ENCODE peak calls at places on chromosomes 6 and 20, in ten cellular contexts. Q, R, V, F, O, D, A, U, H and M are unnamed samples.

GRCh38 chr6:117547688-117548621 is 54.4 kb downstream of the GOPC start:
- DNase-seq in A (no peak), D (peak), R (peak), V (no peak), F (peak), Q (no peak), U (peak), O (peak), H (no peak), M (peak)

GRCh38 chr6:114432380-114432779 is 89.6 kb upstream of the HS3ST5 start:
- DNase-seq in U (no peak), R (no peak), A (no peak), H (no peak), F (no peak), D (no peak), O (no peak), V (no peak), Q (no peak), M (no peak)

GRCh38 chr6:21381336-21381963 is 212.1 kb upstream of the SOX4 start:
- DNase-seq in R (no peak), O (peak), A (no peak), V (no peak), F (no peak), U (no peak), D (no peak), Q (no peak), H (no peak), M (no peak)

GRCh38 chr20:58719971-58720371 is 27.4 kb downstream of the NPEPL1 start:
- DNase-seq in F (peak), A (peak), V (no peak), U (peak), R (no peak), D (peak), O (no peak), Q (no peak), H (no peak), M (peak)

GRCh38 chr20:47360207-47360488 is 3.6 kb upstream of the ZMYND8 start:
- DNase-seq in H (no peak), D (peak), F (peak), O (peak), A (peak), U (peak), Q (no peak), V (no peak), R (no peak), M (peak)

GRCh38 chr20:46512943-46513844 is at the start of gene ZNF334:
- DNase-seq in D (peak), O (peak), U (peak), A (peak), V (no peak), R (peak), H (no peak), F (peak), Q (peak), M (peak)

GRCh38 chr20:11032611-11033010 is 358.8 kb upstream of the JAG1 start:
- DNase-seq in A (no peak), Q (no peak), V (no peak), D (no peak), F (no peak), U (no peak), O (no peak), H (no peak), R (peak), M (no peak)

GRCh38 chr6:85079761-85080160 is 315.4 kb upstream of the TBX18 start:
- DNase-seq in Q (no peak), V (no peak), A (no peak), F (no peak), D (no peak), O (no peak), H (no peak), U (no peak), R (no peak), M (no peak)

GRCh38 chr6:1027109-1027794 is 284.6 kb upstream of the FOXQ1 start:
- DNase-seq in D (no peak), A (no peak), Q (no peak), F (no peak), V (peak), R (no peak), O (no peak), H (no peak), U (no peak), M (no peak)

GRCh38 chr20:17808357-17808756 is 108.6 kb downstream of the BANF2 start:
- DNase-seq in O (peak), D (peak), R (no peak), Q (no peak), H (no peak), U (no peak), A (no peak), F (no peak), V (no peak), M (no peak)

GRCh38 chr20:39025883-39026282 is 63.7 kb downstream of the DHX35 start:
- DNase-seq in V (no peak), H (no peak), O (no peak), Q (no peak), R (no peak), A (no peak), F (no peak), D (no peak), U (no peak), M (no peak)

GRCh38 chr6:52494298-52495072 is 74.3 kb downstream of the EFHC1 start:
- DNase-seq in U (no peak), H (no peak), D (no peak), A (no peak), V (no peak), F (no peak), Q (no peak), O (no peak), R (no peak), M (no peak)

GRCh38 chr6:124132256-124132655 is 328.6 kb downstream of the NKAIN2 start:
- DNase-seq in Q (no peak), F (no peak), V (no peak), U (no peak), A (no peak), R (no peak), D (no peak), H (no peak), O (no peak), M (no peak)

GRCh38 chr6:163474581-163474980 is 60.1 kb downstream of the QKI start:
- DNase-seq in D (no peak), V (no peak), F (no peak), Q (no peak), R (no peak), U (no peak), A (no peak), O (no peak), H (no peak), M (no peak)

GRCh38 chr6:26385734-26386125 is 2.8 kb downstream of the BTN2A2 start:
- DNase-seq in H (no peak), R (no peak), O (no peak), F (no peak), A (no peak), U (no peak), D (no peak), V (no peak), Q (no peak), M (no peak)

GRCh38 chr20:47220161-47220582 is 136.3 kb downstream of the ZMYND8 start:
- DNase-seq in Q (no peak), V (no peak), A (no peak), F (no peak), O (no peak), R (peak), H (no peak), U (peak), D (no peak), M (no peak)

GRCh38 chr6:110475255-110475654 is 1.2 kb downstream of the SLC22A16 start:
- DNase-seq in A (no peak), D (no peak), R (no peak), V (no peak), O (peak), Q (no peak), H (no peak), F (no peak), U (no peak), M (no peak)

GRCh38 chr6:147204060-147204785 is at the start of gene STXBP5:
- DNase-seq in Q (no peak), D (peak), V (peak), R (peak), U (peak), F (peak), A (no peak), O (peak), H (no peak), M (peak)

GRCh38 chr6:41576667-41577066 is 30.5 kb downstream of the FOXP4 start:
- DNase-seq in V (no peak), A (no peak), Q (no peak), D (no peak), R (no peak), F (no peak), H (no peak), U (no peak), O (peak), M (no peak)

GRCh38 chr6:31558631-31559500 is 11.5 kb downstream of the NFKBIL1 start:
- DNase-seq in O (peak), Q (no peak), D (peak), H (no peak), A (no peak), F (no peak), U (peak), V (no peak), R (no peak), M (no peak)

GRCh38 chr20:50813801-50814200 is 18.9 kb downstream of the BCAS4 start:
- DNase-seq in R (no peak), Q (no peak), O (no peak), V (no peak), A (no peak), F (no peak), H (no peak), D (no peak), U (no peak), M (no peak)

GRCh38 chr6:160439751-160440150 is 91.6 kb downstream of the SLC22A3 start:
- DNase-seq in D (no peak), U (no peak), R (peak), Q (no peak), F (no peak), H (no peak), V (no peak), O (no peak), A (no peak), M (no peak)

GRCh38 chr6:166169549-166170421 is 2.1 kb upstream of the TBXT start:
- DNase-seq in O (no peak), R (peak), Q (no peak), V (no peak), D (no peak), U (no peak), H (no peak), A (no peak), F (no peak), M (no peak)

GRCh38 chr20:1830240-1830639 is 65.0 kb upstream of the SIRPA start:
- DNase-seq in O (no peak), F (no peak), V (no peak), D (no peak), H (no peak), R (no peak), U (no peak), Q (no peak), A (no peak), M (no peak)

GRCh38 chr6:163324326-163324927 is 90.1 kb upstream of the QKI start:
- DNase-seq in O (no peak), A (no peak), Q (no peak), R (no peak), H (no peak), V (no peak), U (no peak), F (no peak), D (no peak), M (no peak)

GRCh38 chr20:63628246-63628975 is 1.5 kb upstream of the GMEB2 start:
- DNase-seq in F (peak), Q (no peak), H (peak), D (peak), A (no peak), R (peak), O (peak), V (no peak), U (peak), M (peak)

GRCh38 chr6:72916906-72917305 is 295.0 kb downstream of the KCNQ5 start:
- DNase-seq in Q (no peak), R (no peak), O (no peak), U (no peak), D (no peak), H (no peak), V (no peak), A (no peak), F (no peak), M (no peak)

GRCh38 chr6:36829919-36830544 is 9.2 kb downstream of the CPNE5 start:
- DNase-seq in V (no peak), R (no peak), D (peak), H (no peak), U (peak), F (peak), Q (no peak), A (peak), O (peak), M (peak)

GRCh38 chr6:6696867-6697531 is 108.5 kb downstream of the LY86 start:
- DNase-seq in A (no peak), V (no peak), R (peak), Q (peak), O (peak), D (no peak), U (peak), H (no peak), F (peak), M (no peak)

GRCh38 chr6:83151114-83151513 is 42.0 kb downstream of the PGM3 start:
- DNase-seq in F (no peak), H (no peak), V (no peak), O (no peak), A (no peak), Q (no peak), R (peak), U (no peak), D (no peak), M (no peak)

GRCh38 chr6:67394254-67394653 is 1240.8 kb upstream of the ADGRB3 start:
- DNase-seq in A (no peak), R (no peak), V (no peak), D (no peak), Q (no peak), U (no peak), O (no peak), H (no peak), F (no peak), M (no peak)

GRCh38 chr20:63963784-63964301 is 5.9 kb downstream of the ZNF512B start:
- DNase-seq in F (no peak), V (no peak), A (no peak), O (no peak), U (no peak), R (no peak), D (peak), H (no peak), Q (no peak), M (no peak)

GRCh38 chr20:45995213-45996097 is 13.3 kb upstream of the MMP9 start:
- DNase-seq in U (no peak), F (no peak), O (no peak), A (no peak), Q (no peak), H (no peak), D (peak), R (peak), V (no peak), M (no peak)

GRCh38 chr6:31087494-31088089 is 24.8 kb downstream of the C6orf15 start:
- DNase-seq in R (peak), H (no peak), V (peak), D (peak), U (peak), F (peak), O (peak), A (peak), Q (no peak), M (peak)

GRCh38 chr6:52106994-52107393 is 19.6 kb upstream of the PKHD1 start:
- DNase-seq in A (no peak), O (no peak), V (no peak), H (no peak), R (no peak), U (no peak), F (no peak), Q (no peak), D (no peak), M (no peak)

GRCh38 chr6:157198425-157199279 is 124.7 kb downstream of the TMEM242 start:
- DNase-seq in U (peak), F (peak), V (no peak), H (no peak), Q (no peak), D (peak), R (no peak), O (peak), A (peak), M (peak)

GRCh38 chr20:62197801-62198200 is 15.0 kb downstream of the MTG2 start:
- DNase-seq in Q (no peak), U (no peak), O (no peak), H (no peak), A (no peak), D (no peak), F (no peak), V (no peak), R (no peak), M (no peak)

DNA sequence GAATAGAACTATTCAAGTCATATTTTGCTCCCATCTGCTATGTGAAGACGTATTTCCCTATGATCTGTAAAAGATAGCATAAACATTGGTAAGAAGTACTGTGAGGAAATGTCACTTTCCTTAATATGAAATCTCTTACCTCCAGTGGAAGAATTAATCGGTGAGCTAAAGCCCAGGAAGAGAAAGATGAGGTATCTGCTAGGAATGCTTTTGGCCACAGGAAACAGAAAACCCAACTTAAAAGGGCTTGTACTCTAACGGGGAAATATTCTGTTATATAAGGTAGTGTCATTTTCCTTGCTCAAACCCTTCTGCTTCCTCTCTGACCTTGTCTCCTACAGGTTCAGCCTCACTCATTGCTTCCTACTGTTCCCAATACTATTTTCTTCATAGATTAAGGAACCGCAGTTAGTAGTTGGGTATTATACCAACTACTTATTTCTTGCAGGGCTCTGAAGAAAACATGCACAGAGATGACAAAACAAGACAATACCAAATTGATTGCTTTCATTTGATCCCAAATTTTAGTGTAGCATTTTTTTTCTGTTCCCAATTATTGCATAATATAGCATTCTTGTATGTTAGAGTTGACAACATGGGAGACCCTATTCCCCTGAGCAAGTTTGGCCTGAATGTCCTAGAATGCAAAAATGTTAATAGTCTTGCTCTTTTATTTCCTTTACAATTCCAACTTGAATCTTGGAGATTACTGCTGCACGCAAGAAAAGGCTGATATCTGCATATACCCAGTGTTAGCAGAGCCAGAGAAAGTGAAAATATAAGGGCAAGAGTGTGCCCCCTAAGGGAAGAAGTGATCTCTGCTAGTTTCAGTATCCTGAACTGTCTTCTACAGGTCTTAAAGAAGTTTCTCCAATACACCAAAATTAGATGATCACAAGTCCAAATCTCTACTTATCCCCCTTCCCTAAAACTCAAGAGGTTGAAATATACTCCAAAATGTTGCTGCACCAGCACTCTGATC is 65.3 kb downstream of the AFG1L start:
- DNase-seq in O (no peak), F (no peak), A (no peak), U (no peak), R (peak), H (no peak), D (no peak), V (no peak), Q (no peak), M (no peak)
- H3K27ac ChIP-seq in O (no peak), F (no peak), A (no peak), U (no peak), R (no peak), H (no peak), D (no peak), V (no peak), Q (no peak), M (no peak)

GRCh38 chr20:5180933-5181332 is 54.1 kb downstream of the CDS2 start:
- DNase-seq in O (no peak), V (no peak), A (no peak), Q (no peak), F (no peak), H (no peak), R (no peak), U (no peak), D (no peak), M (no peak)
- H3K4me3 ChIP-seq in O (no peak), V (no peak), A (no peak), Q (no peak), F (no peak), H (no peak), R (no peak), U (no peak), D (no peak), M (no peak)

GRCh38 chr6:43274916-43275597 is 23.0 kb upstream of the SLC22A7 start:
- DNase-seq in D (no peak), Q (no peak), O (no peak), F (peak), V (no peak), R (peak), H (no peak), A (no peak), U (peak), M (no peak)
- TF ChIP-seq POLR2AphosphoS5 in D (no peak), Q (no peak), O (no peak), F (no peak), V (no peak), R (no peak), H (no peak), A (no peak), U (no peak), M (no peak)

GRCh38 chr6:16712250-16712930 is 48.9 kb downstream of the ATXN1 start:
- DNase-seq in U (no peak), F (no peak), V (no peak), D (no peak), R (no peak), Q (no peak), O (no peak), A (no peak), H (no peak), M (no peak)
- H3K27ac ChIP-seq in U (peak), F (peak), V (peak), D (peak), R (peak), Q (no peak), O (peak), A (peak), H (peak), M (peak)

GRCh38 chr6:16712931-16713484 is 48.3 kb downstream of the ATXN1 start:
- DNase-seq in U (peak), Q (no peak), D (peak), V (no peak), F (no peak), A (no peak), O (no peak), R (peak), H (peak), M (peak)

GRCh38 chr6:16711551-16712249 is 49.6 kb downstream of the ATXN1 start:
- DNase-seq in F (no peak), U (peak), Q (no peak), R (no peak), O (peak), H (peak), D (no peak), A (no peak), V (no peak), M (no peak)

GRCh38 chr6:16716450-16716858 is 44.8 kb downstream of the ATXN1 start:
- DNase-seq in V (no peak), U (no peak), O (no peak), A (no peak), D (no peak), H (no peak), R (no peak), F (no peak), Q (no peak), M (no peak)

GRCh38 chr6:16717275-16717942 is 43.9 kb downstream of the ATXN1 start:
- DNase-seq in U (no peak), D (no peak), A (no peak), V (no peak), F (no peak), Q (no peak), O (no peak), R (no peak), H (no peak), M (no peak)

GRCh38 chr6:16713597-16713996 is 47.7 kb downstream of the ATXN1 start:
- DNase-seq in O (no peak), A (no peak), V (no peak), H (no peak), F (no peak), Q (no peak), D (no peak), U (no peak), R (no peak), M (peak)
- H3K4me3 ChIP-seq in O (no peak), A (no peak), V (peak), H (peak), F (no peak), Q (no peak), D (no peak), U (no peak), R (no peak), M (no peak)

DNA sequence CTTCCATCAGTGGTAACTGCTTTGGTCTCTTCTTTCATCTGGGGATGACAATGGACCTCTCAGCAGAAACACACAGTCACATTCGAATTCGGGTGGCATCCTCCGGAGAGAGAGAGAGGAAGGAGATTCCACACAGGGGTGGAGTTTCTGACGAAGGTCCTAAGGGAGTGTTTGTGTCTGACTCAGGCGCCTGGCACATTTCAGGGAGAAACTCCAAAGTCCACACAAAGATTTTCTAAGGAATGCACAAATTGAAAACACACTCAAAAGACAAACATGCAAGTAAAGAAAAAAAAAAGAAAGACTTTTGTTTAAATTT is 6.1 kb downstream of the EDN1 start:
- DNase-seq in A (no peak), H (no peak), O (no peak), V (no peak), D (no peak), R (no peak), U (peak), Q (no peak), F (peak), M (no peak)
- TF ChIP-seq POLR2AphosphoS5 in A (no peak), H (no peak), O (no peak), V (no peak), D (no peak), R (no peak), U (no peak), Q (no peak), F (no peak), M (no peak)

GRCh38 chr6:40484066-40484465 is 103.1 kb downstream of the LRFN2 start:
- DNase-seq in H (no peak), Q (no peak), O (no peak), A (no peak), U (no peak), V (no peak), R (no peak), D (no peak), F (no peak), M (no peak)
- H3K27ac ChIP-seq in H (no peak), Q (no peak), O (no peak), A (no peak), U (no peak), V (no peak), R (no peak), D (no peak), F (no peak), M (no peak)

GRCh38 chr6:158789115-158789917 is 29.9 kb downstream of the EZR start:
- DNase-seq in O (peak), A (no peak), H (no peak), R (no peak), D (no peak), F (peak), V (no peak), U (peak), Q (no peak), M (no peak)
- H3K4me3 ChIP-seq in O (no peak), A (no peak), H (no peak), R (no peak), D (no peak), F (no peak), V (no peak), U (no peak), Q (no peak), M (no peak)